ENCODE peak calls at places on chromosomes 16 and 17, in four cellular contexts. F is tibial nerve, G is H1, K is SK-N-SH. E is an unnamed sample.

GRCh38 chr16:86510465-86511261 is at the start of gene FOXF1:
- DNase-seq in F (no peak), G (no peak), K (no peak), E (no peak)

GRCh38 chr17:16085066-16085699 is 85.6 kb downstream of the TTC19 start:
- DNase-seq in F (no peak), G (no peak), K (no peak), E (no peak)

GRCh38 chr17:57045868-57046671 is 39.0 kb upstream of the AKAP1 start:
- DNase-seq in F (no peak), G (no peak), K (peak; percentile 52), E (peak; percentile 67)

GRCh38 chr16:54657058-54657708 is 273.5 kb upstream of the IRX5 start:
- DNase-seq in F (no peak), G (no peak), K (no peak), E (no peak)

GRCh38 chr16:25157476-25157875 is 45.9 kb downstream of the LCMT1 start:
- DNase-seq in F (no peak), G (no peak), K (no peak), E (no peak)

GRCh38 chr16:20001856-20002707 is 71.6 kb downstream of the GPR139 start:
- DNase-seq in F (no peak), G (no peak), K (peak; percentile 48), E (no peak)

GRCh38 chr16:47660540-47660939 is 199.4 kb downstream of the PHKB start:
- DNase-seq in F (no peak), G (no peak), K (no peak), E (no peak)

GRCh38 chr17:48127371-48128051 is 19.9 kb downstream of the SNX11 start:
- DNase-seq in F (no peak), G (no peak), K (no peak), E (no peak)

GRCh38 chr16:27566417-27566816 is 16.5 kb downstream of the KATNIP start:
- DNase-seq in F (no peak), G (no peak), K (no peak), E (peak; percentile 36)

GRCh38 chr16:89136931-89137330 is 34.6 kb upstream of the CDH15 start:
- DNase-seq in F (no peak), G (no peak), K (no peak), E (no peak)

GRCh38 chr17:35809855-35810461 is 674 bp downstream of the TAF15 start:
- DNase-seq in F (no peak), G (no peak), K (no peak), E (no peak)

GRCh38 chr16:74094962-74095361 is 201.7 kb upstream of the PSMD7 start:
- DNase-seq in F (no peak), G (no peak), K (no peak), E (no peak)

GRCh38 chr17:44797809-44798208 is 32.3 kb downstream of the GJC1 start:
- DNase-seq in F (no peak), G (no peak), K (no peak), E (peak; percentile 82)

GRCh38 chr16:69477546-69477945 is 53.1 kb downstream of the CYB5B start:
- DNase-seq in F (no peak), G (no peak), K (no peak), E (no peak)

GRCh38 chr17:1649844-1650409 is at the start of gene RILP:
- DNase-seq in F (peak; percentile 53), G (no peak), K (no peak), E (peak; percentile 91)

GRCh38 chr17:77405867-77406513 is 265.2 kb downstream of the SEC14L1 start:
- DNase-seq in F (no peak), G (no peak), K (no peak), E (no peak)

GRCh38 chr17:76892329-76892728 is 24.1 kb downstream of the MGAT5B start:
- DNase-seq in F (no peak), G (no peak), K (no peak), E (no peak)

GRCh38 chr17:38898291-38898679 is 27.1 kb upstream of the LASP1NB start:
- DNase-seq in F (no peak), G (no peak), K (no peak), E (no peak)

GRCh38 chr16:50611332-50611934 is 63.2 kb downstream of the NKD1 start:
- DNase-seq in F (no peak), G (no peak), K (no peak), E (no peak)

GRCh38 chr17:77088455-77089117 is 52.2 kb upstream of the SEC14L1 start:
- DNase-seq in F (peak; percentile 93), G (peak; percentile 93), K (peak; percentile 93), E (peak; percentile 98)

GRCh38 chr17:72474740-72475477 is 354.1 kb downstream of the SOX9 start:
- DNase-seq in F (no peak), G (no peak), K (peak; percentile 49), E (peak; percentile 5)

GRCh38 chr17:27245230-27245696 is 48.7 kb upstream of the WSB1 start:
- DNase-seq in F (peak; percentile 66), G (peak; percentile 58), K (peak; percentile 84), E (peak; percentile 93)

GRCh38 chr17:62670202-62670821 is 42.8 kb downstream of the MRC2 start:
- DNase-seq in F (no peak), G (no peak), K (peak; percentile 43), E (peak; percentile 58)

GRCh38 chr17:31629696-31630470 is 229.2 kb downstream of the COPRS start:
- DNase-seq in F (no peak), G (no peak), K (no peak), E (no peak)
- TF ChIP-seq EP300 in F (no peak), G (no peak), K (peak; percentile 47), E (no peak)

GRCh38 chr16:59573528-59574271 is 839.6 kb upstream of the GOT2 start:
- DNase-seq in F (no peak), G (no peak), K (no peak), E (no peak)
- H3K9me3 ChIP-seq in F (no peaks in the 10 kb centered on the region), G (no peaks in the 10 kb centered on the region), K (no peaks in the 10 kb centered on the region), E (no peaks in the 10 kb centered on the region)

GRCh38 chr17:36939059-36939943 is 2.0 kb downstream of the LHX1 start:
- DNase-seq in F (no peak), G (no peak), K (no peak), E (no peak)
- H3K27me3 ChIP-seq in F (peaks cover 100% of the 10 kb centered on the region), G (peaks cover 100% of the 10 kb centered on the region), K (peaks cover 97% of the 10 kb centered on the region), E (peaks cover 100% of the 10 kb centered on the region)

GRCh38 chr17:41909088-41909487 is 9.7 kb downstream of the ACLY start:
- DNase-seq in F (no peak), G (no peak), K (no peak), E (no peak)

GRCh38 chr17:41906465-41907184 is 12.1 kb downstream of the ACLY start:
- DNase-seq in F (no peak), G (no peak), K (no peak), E (no peak)

GRCh38 chr17:41907185-41907556 is 11.6 kb downstream of the ACLY start:
- DNase-seq in F (no peak), G (no peak), K (no peak), E (no peak)

GRCh38 chr17:41905172-41905571 is 13.6 kb downstream of the ACLY start:
- DNase-seq in F (no peak), G (no peak), K (no peak), E (no peak)

DNA sequence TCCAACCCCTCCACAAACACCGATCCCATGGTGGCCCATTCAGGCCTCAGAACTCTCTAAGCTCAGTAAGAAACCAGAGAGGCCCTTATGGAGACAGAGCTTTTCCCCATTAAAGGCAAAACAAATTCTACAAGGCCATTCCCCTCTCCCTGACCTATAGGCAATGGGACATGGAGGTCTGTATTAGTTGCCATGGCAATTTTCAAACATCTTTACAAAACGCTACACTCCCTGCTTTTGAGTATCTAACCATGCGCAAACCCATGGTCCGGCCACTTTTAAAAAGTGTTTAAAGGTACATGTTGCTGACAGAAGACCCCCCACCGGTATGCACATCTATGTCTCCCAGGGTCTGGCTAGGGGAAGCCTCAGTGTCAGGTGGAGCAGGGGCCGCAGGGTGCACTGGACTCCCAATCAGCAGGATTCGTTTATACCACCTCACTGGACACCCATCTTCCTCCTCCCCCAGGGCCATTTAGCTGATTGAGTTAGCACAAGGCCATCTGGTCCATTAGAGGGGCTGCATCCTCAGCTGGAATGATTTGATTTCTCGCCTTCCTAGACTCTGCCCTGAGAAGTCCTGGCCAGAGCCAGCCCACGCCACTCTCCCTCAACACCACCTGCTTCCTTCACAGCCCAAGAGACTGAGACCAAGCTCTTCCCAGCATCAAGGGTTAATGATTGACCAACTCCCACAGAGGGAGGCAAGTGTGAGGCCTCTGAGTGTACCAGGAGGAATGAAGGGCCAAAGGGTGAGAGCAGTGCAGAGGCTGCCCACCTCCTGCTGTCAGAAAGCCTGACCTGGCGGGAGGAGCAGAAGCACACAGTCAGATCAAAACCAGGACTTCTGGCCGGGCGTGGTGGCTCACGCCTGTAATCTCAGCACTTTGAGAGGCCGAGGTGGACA is 10.9 kb downstream of the ACLY start:
- DNase-seq in F (no peak), G (no peak), K (peak; percentile 84), E (no peak)
- TF ChIP-seq EP300 in F (no peak), G (no peak), K (no peak), E (no peak)

E was measured in sigmoid colon.